ENCODE peak calls at places on chromosome 9, in five cellular contexts. One of them, this sample, is unnamed.

GRCh38 chr9:33794560-33794959 is 801 bp upstream of the PRSS3 start:
- DNase-seq in CD8-positive, alpha-beta T cell: no peak
- DNase-seq in mammary epithelial cell: peak; percentile 64
- DNase-seq in AG04449: no peak
- DNase-seq in Panc1: no peak
- DNase-seq in this sample: no peak

GRCh38 chr9:35729700-35730485 is 2.1 kb downstream of the TLN1 start:
- DNase-seq in CD8-positive, alpha-beta T cell: no peak
- DNase-seq in mammary epithelial cell: peak; percentile 84
- DNase-seq in AG04449: peak; percentile 62
- DNase-seq in Panc1: no peak
- DNase-seq in this sample: no peak

GRCh38 chr9:128203842-128204551 is 818 bp downstream of the DNM1 start:
- DNase-seq in CD8-positive, alpha-beta T cell: no peak
- DNase-seq in mammary epithelial cell: peak; percentile 8
- DNase-seq in AG04449: no peak
- DNase-seq in Panc1: no peak
- DNase-seq in this sample: peak; percentile 53

GRCh38 chr9:96141666-96142065 is 160.3 kb downstream of the HSD17B3 start:
- DNase-seq in CD8-positive, alpha-beta T cell: no peak
- DNase-seq in mammary epithelial cell: no peak
- DNase-seq in AG04449: no peak
- DNase-seq in Panc1: no peak
- DNase-seq in this sample: no peak

GRCh38 chr9:22165144-22165543 is 156.0 kb upstream of the CDKN2B start:
- DNase-seq in CD8-positive, alpha-beta T cell: no peak
- DNase-seq in mammary epithelial cell: no peak
- DNase-seq in AG04449: no peak
- DNase-seq in Panc1: no peak
- DNase-seq in this sample: no peak

GRCh38 chr9:105118646-105119045 is 125.8 kb upstream of the SLC44A1 start:
- DNase-seq in CD8-positive, alpha-beta T cell: peak; percentile 13
- DNase-seq in mammary epithelial cell: no peak
- DNase-seq in AG04449: no peak
- DNase-seq in Panc1: no peak
- DNase-seq in this sample: no peak

GRCh38 chr9:111691686-111692329 is 30.4 kb downstream of the GNG10 start:
- DNase-seq in CD8-positive, alpha-beta T cell: no peak
- DNase-seq in mammary epithelial cell: peak; percentile 35
- DNase-seq in AG04449: no peak
- DNase-seq in Panc1: peak; percentile 25
- DNase-seq in this sample: no peak

GRCh38 chr9:35923927-35924763 is 14.9 kb downstream of the SPAAR start:
- DNase-seq in CD8-positive, alpha-beta T cell: no peak
- DNase-seq in mammary epithelial cell: peak; percentile 91
- DNase-seq in AG04449: peak; percentile 80
- DNase-seq in Panc1: no peak
- DNase-seq in this sample: no peak

GRCh38 chr9:9142001-9142400 is 1342.4 kb upstream of the DMAC1 start:
- DNase-seq in CD8-positive, alpha-beta T cell: no peak
- DNase-seq in mammary epithelial cell: no peak
- DNase-seq in AG04449: no peak
- DNase-seq in Panc1: no peak
- DNase-seq in this sample: no peak

GRCh38 chr9:114671605-114672004 is 10.4 kb downstream of the TEX48 start:
- DNase-seq in CD8-positive, alpha-beta T cell: no peak
- DNase-seq in mammary epithelial cell: no peak
- DNase-seq in AG04449: no peak
- DNase-seq in Panc1: no peak
- DNase-seq in this sample: no peak
- TF ChIP-seq CTCF in CD8-positive, alpha-beta T cell: no peak
- TF ChIP-seq CTCF in mammary epithelial cell: no peak
- TF ChIP-seq CTCF in AG04449: no peak
- TF ChIP-seq CTCF in Panc1: no peak
- TF ChIP-seq CTCF in this sample: no peak

GRCh38 chr9:113581865-113582697 is 118.6 kb downstream of the RGS3 start:
- DNase-seq in CD8-positive, alpha-beta T cell: peak; percentile 84
- DNase-seq in mammary epithelial cell: no peak
- DNase-seq in AG04449: no peak
- DNase-seq in Panc1: no peak
- DNase-seq in this sample: peak; percentile 33
- TF ChIP-seq CTCF in CD8-positive, alpha-beta T cell: peak; percentile 13
- TF ChIP-seq CTCF in mammary epithelial cell: no peak
- TF ChIP-seq CTCF in AG04449: peak; percentile 14
- TF ChIP-seq CTCF in Panc1: no peak
- TF ChIP-seq CTCF in this sample: no peak

GRCh38 chr9:109143881-109144562 is 23.0 kb downstream of the FRRS1L start:
- DNase-seq in CD8-positive, alpha-beta T cell: no peak
- DNase-seq in mammary epithelial cell: peak; percentile 48
- DNase-seq in AG04449: no peak
- DNase-seq in Panc1: peak; percentile 13
- DNase-seq in this sample: no peak
- TF ChIP-seq CTCF in CD8-positive, alpha-beta T cell: no peak
- TF ChIP-seq CTCF in mammary epithelial cell: peak; percentile 64
- TF ChIP-seq CTCF in AG04449: peak; percentile 14
- TF ChIP-seq CTCF in Panc1: peak; percentile 40
- TF ChIP-seq CTCF in this sample: peak; percentile 29

DNA sequence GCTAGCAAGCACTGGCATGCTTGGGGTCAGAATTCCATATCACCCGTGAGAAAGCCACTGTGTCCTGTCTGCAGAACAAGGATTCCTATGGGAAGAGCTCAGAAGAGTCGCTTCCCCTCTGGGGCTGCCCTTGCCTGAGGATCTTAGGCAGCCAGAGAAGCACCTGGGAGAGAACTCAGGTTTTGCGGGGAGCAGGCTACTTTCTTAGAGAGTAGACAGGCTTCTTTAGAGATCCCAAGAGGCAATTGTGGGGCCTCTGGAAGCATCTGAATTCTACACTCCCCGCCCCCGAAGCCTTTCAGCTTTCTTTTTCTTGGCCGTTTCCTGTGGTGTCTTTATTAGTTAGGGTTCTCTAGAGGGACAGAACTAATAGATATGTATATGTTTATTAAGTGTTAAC is 40.9 kb downstream of the PHF2 start:
- DNase-seq in CD8-positive, alpha-beta T cell: no peak
- DNase-seq in mammary epithelial cell: no peak
- DNase-seq in AG04449: no peak
- DNase-seq in Panc1: no peak
- DNase-seq in this sample: no peak
- TF ChIP-seq CTCF in CD8-positive, alpha-beta T cell: no peak
- TF ChIP-seq CTCF in mammary epithelial cell: no peak
- TF ChIP-seq CTCF in AG04449: no peak
- TF ChIP-seq CTCF in Panc1: no peak
- TF ChIP-seq CTCF in this sample: no peak

DNA sequence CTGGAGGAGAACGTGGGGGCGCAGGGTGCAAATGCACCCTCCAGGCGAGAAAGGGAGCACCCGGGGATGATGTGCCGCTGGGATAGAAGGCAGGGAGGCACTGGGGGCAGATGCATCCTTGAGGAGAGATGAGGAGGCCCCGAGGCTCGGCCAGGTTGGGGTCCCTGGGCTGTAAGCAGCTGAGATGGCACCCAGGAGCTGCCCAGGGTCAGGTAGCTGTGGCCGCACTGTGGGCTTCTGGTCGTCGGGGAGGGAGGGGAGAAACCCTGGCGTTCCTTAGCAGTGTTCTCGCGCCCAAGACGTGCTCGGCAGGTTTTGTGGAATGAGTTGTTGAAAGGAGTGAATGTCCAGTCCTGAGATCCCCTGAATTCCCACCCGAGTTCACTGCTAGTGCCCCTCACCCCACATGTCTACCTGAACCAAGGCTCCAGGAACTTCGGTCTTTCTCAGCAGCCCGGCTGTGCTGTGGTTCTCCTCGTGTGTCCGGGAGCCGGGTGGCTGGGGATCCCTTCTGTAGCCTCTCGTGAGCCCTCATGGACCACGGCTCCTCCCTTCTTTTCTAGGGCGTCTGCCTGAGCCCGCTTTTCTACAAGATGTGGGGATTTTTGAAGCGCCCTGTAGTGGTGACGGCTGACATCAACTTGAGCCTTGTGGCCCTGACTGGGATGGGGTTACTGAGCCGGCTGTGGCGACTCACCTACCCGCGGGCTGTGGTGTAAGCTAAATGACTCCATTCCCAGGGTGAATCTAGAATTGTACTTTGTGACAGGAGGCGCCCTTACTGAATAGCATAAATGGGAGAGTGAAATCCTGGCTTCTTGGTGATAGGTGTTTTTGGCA is 1.1 kb downstream of the POMT1 start:
- DNase-seq in CD8-positive, alpha-beta T cell: peak; percentile 63
- DNase-seq in mammary epithelial cell: peak; percentile 68
- DNase-seq in AG04449: no peak
- DNase-seq in Panc1: no peak
- DNase-seq in this sample: peak; percentile 21
- TF ChIP-seq CTCF in CD8-positive, alpha-beta T cell: no peak
- TF ChIP-seq CTCF in mammary epithelial cell: no peak
- TF ChIP-seq CTCF in AG04449: no peak
- TF ChIP-seq CTCF in Panc1: no peak
- TF ChIP-seq CTCF in this sample: no peak